ENCODE peak calls at places on chromosomes 11 and 22, in four cellular contexts. A is activated CD4-positive, CD25-positive, alpha-beta regulatory T cell treated with anti-CD3 and anti-CD28 coated beads, Interleukin-2, amount 50 U/mL, for 16 hours; R is endothelial cell; T is stimulated activated naive CD4-positive, alpha-beta T cell. L is an unnamed sample.

GRCh38 chr22:27996981-27997380 is 77.9 kb upstream of the PITPNB start:
- DNase-seq in A (no peak), R (no peak), T (no peak), L (no peak)

GRCh38 chr11:27228232-27228631 is 134.8 kb downstream of the CCDC34 start:
- DNase-seq in A (no peak), R (no peak), T (no peak), L (no peak)

GRCh38 chr11:122663764-122664163 is 8.2 kb downstream of the UBASH3B start:
- DNase-seq in A (no peak), R (no peak), T (no peak), L (no peak)

GRCh38 chr11:46322759-46323158 is 24.5 kb upstream of the DGKZ start:
- DNase-seq in A (no peak), R (no peak), T (no peak), L (no peak)

GRCh38 chr11:57798905-57799559 is 37.4 kb downstream of the CTNND1 start:
- DNase-seq in A (no peak), R (no peak), T (no peak), L (peak; percentile 13)

GRCh38 chr11:119366690-119367620 is 14.5 kb downstream of the USP2 start:
- DNase-seq in A (no peak), R (no peak), T (no peak), L (no peak)

GRCh38 chr11:71327156-71328085 is 75.0 kb upstream of the SHANK2 start:
- DNase-seq in A (no peak), R (no peak), T (no peak), L (no peak)

GRCh38 chr11:96278039-96278897 is 64.7 kb downstream of the MAML2 start:
- DNase-seq in A (no peak), R (no peak), T (no peak), L (no peak)

GRCh38 chr11:65492637-65493366 is 6.0 kb upstream of the MALAT1 start:
- DNase-seq in A (no peak), R (no peak), T (no peak), L (no peak)

GRCh38 chr22:50008151-50009040 is 4.2 kb downstream of the IL17REL start:
- DNase-seq in A (no peak), R (no peak), T (no peak), L (no peak)

GRCh38 chr11:121240650-121241299 is 51.8 kb upstream of the SC5D start:
- DNase-seq in A (no peak), R (no peak), T (no peak), L (no peak)

GRCh38 chr11:61714316-61714715 is 34.1 kb downstream of the DAGLA start:
- DNase-seq in A (no peak), R (no peak), T (no peak), L (no peak)

GRCh38 chr11:119376197-119376847 is 5.2 kb downstream of the USP2 start:
- DNase-seq in A (no peak), R (no peak), T (no peak), L (peak; percentile 94)

GRCh38 chr22:28297504-28297903 is 378.4 kb upstream of the PITPNB start:
- DNase-seq in A (no peak), R (no peak), T (no peak), L (peak; percentile 18)

GRCh38 chr11:93123351-93123898 is 74.4 kb downstream of the SLC36A4 start:
- DNase-seq in A (no peak), R (no peak), T (no peak), L (no peak)

GRCh38 chr22:45600791-45601730 is 70.6 kb upstream of the ATXN10 start:
- DNase-seq in A (no peak), R (no peak), T (no peak), L (no peak)

GRCh38 chr22:30969532-30970355 is 679 bp downstream of the TUG1 start:
- DNase-seq in A (peak; percentile 9), R (peak; percentile 50), T (no peak), L (no peak)

GRCh38 chr11:92149996-92150395 is 74.6 kb upstream of the FAT3 start:
- DNase-seq in A (no peak), R (no peak), T (no peak), L (no peak)

GRCh38 chr11:93536346-93536871 is 6.8 kb downstream of the SMCO4 start:
- DNase-seq in A (no peak), R (no peak), T (no peak), L (no peak)

GRCh38 chr22:33049125-33049729 is 9.0 kb downstream of the SYN3 start:
- DNase-seq in A (peak; percentile 21), R (peak; percentile 79), T (peak; percentile 25), L (peak; percentile 3)

GRCh38 chr11:75420224-75421034 is 12.6 kb downstream of the KLHL35 start:
- DNase-seq in A (no peak), R (no peak), T (no peak), L (no peak)

GRCh38 chr22:40739723-40740122 is 60.4 kb downstream of the MCHR1 start:
- DNase-seq in A (no peak), R (peak; percentile 30), T (no peak), L (no peak)

GRCh38 chr11:69391192-69392103 is 90.0 kb upstream of the LINC01488 start:
- DNase-seq in A (no peak), R (no peak), T (no peak), L (no peak)

GRCh38 chr11:75191330-75191717 is 40.4 kb downstream of the SLCO2B1 start:
- DNase-seq in A (no peak), R (peak; percentile 59), T (no peak), L (no peak)

GRCh38 chr11:118928108-118928869 is 2.6 kb upstream of the BCL9L start:
- DNase-seq in A (peak; percentile 91), R (peak; percentile 93), T (peak; percentile 97), L (peak; percentile 87)

GRCh38 chr11:122509899-122510298 is 145.6 kb upstream of the UBASH3B start:
- DNase-seq in A (no peak), R (no peak), T (no peak), L (no peak)

GRCh38 chr11:130478881-130479280 is 30.4 kb downstream of the ADAMTS15 start:
- DNase-seq in A (no peak), R (no peak), T (no peak), L (no peak)

L was measured in substantia nigra.